ENCODE peak calls at places on chromosomes 11 and 22, in nine cellular contexts. One of them, this sample, is unnamed.

GRCh38 chr11:132342408-132342807 is 972.0 kb downstream of the NTM start:
- DNase-seq in H4: no peak
- DNase-seq in caudate nucleus: no peak
- DNase-seq in HAP-1: no peak
- DNase-seq in T-helper 9 cell: no peak
- DNase-seq in activated CD4-positive, CD25-positive, alpha-beta regulatory T cell: no peak
- DNase-seq in GM23248: no peak
- DNase-seq in mucosa of descending colon: no peak
- DNase-seq in DMS153: no peak
- DNase-seq in this sample: no peak

GRCh38 chr11:98155696-98156095 is 865.1 kb upstream of the CNTN5 start:
- DNase-seq in caudate nucleus: no peak
- DNase-seq in HAP-1: no peak
- DNase-seq in H4: no peak
- DNase-seq in T-helper 9 cell: no peak
- DNase-seq in DMS153: peak
- DNase-seq in activated CD4-positive, CD25-positive, alpha-beta regulatory T cell: no peak
- DNase-seq in mucosa of descending colon: no peak
- DNase-seq in GM23248: no peak
- DNase-seq in this sample: no peak

GRCh38 chr11:30553521-30554110 is 32.5 kb downstream of the MPPED2 start:
- DNase-seq in caudate nucleus: no peak
- DNase-seq in DMS153: no peak
- DNase-seq in HAP-1: no peak
- DNase-seq in mucosa of descending colon: no peak
- DNase-seq in H4: no peak
- DNase-seq in T-helper 9 cell: no peak
- DNase-seq in GM23248: no peak
- DNase-seq in activated CD4-positive, CD25-positive, alpha-beta regulatory T cell: no peak
- DNase-seq in this sample: no peak

GRCh38 chr11:5600374-5600851 is 4.0 kb downstream of the TRIM6 start:
- DNase-seq in caudate nucleus: no peak
- DNase-seq in activated CD4-positive, CD25-positive, alpha-beta regulatory T cell: peak
- DNase-seq in GM23248: peak
- DNase-seq in DMS153: peak
- DNase-seq in mucosa of descending colon: peak
- DNase-seq in T-helper 9 cell: peak
- DNase-seq in HAP-1: peak
- DNase-seq in H4: peak
- DNase-seq in this sample: peak

GRCh38 chr22:21652010-21652546 is 10.0 kb downstream of the SDF2L1 start:
- DNase-seq in T-helper 9 cell: peak
- DNase-seq in caudate nucleus: peak
- DNase-seq in DMS153: peak
- DNase-seq in GM23248: peak
- DNase-seq in HAP-1: peak
- DNase-seq in activated CD4-positive, CD25-positive, alpha-beta regulatory T cell: peak
- DNase-seq in H4: peak
- DNase-seq in mucosa of descending colon: peak
- DNase-seq in this sample: peak

GRCh38 chr11:129750343-129751292 is 65.0 kb upstream of the TMEM45B start:
- DNase-seq in mucosa of descending colon: peak
- DNase-seq in HAP-1: peak
- DNase-seq in DMS153: peak
- DNase-seq in H4: peak
- DNase-seq in caudate nucleus: peak
- DNase-seq in activated CD4-positive, CD25-positive, alpha-beta regulatory T cell: peak
- DNase-seq in GM23248: peak
- DNase-seq in T-helper 9 cell: peak
- DNase-seq in this sample: peak

GRCh38 chr22:46783721-46784120 is 21.3 kb downstream of the TBC1D22A start:
- DNase-seq in DMS153: no peak
- DNase-seq in H4: no peak
- DNase-seq in mucosa of descending colon: no peak
- DNase-seq in GM23248: peak
- DNase-seq in caudate nucleus: no peak
- DNase-seq in activated CD4-positive, CD25-positive, alpha-beta regulatory T cell: no peak
- DNase-seq in HAP-1: no peak
- DNase-seq in T-helper 9 cell: no peak
- DNase-seq in this sample: no peak

GRCh38 chr11:86587559-86588193 is 84.7 kb downstream of the ME3 start:
- DNase-seq in activated CD4-positive, CD25-positive, alpha-beta regulatory T cell: no peak
- DNase-seq in HAP-1: no peak
- DNase-seq in H4: no peak
- DNase-seq in caudate nucleus: no peak
- DNase-seq in T-helper 9 cell: no peak
- DNase-seq in GM23248: no peak
- DNase-seq in mucosa of descending colon: no peak
- DNase-seq in DMS153: no peak
- DNase-seq in this sample: no peak

GRCh38 chr11:62958547-62959071 is 26.2 kb downstream of the SLC22A6 start:
- DNase-seq in activated CD4-positive, CD25-positive, alpha-beta regulatory T cell: no peak
- DNase-seq in HAP-1: no peak
- DNase-seq in H4: peak
- DNase-seq in T-helper 9 cell: no peak
- DNase-seq in GM23248: peak
- DNase-seq in caudate nucleus: no peak
- DNase-seq in DMS153: peak
- DNase-seq in mucosa of descending colon: no peak
- DNase-seq in this sample: no peak

GRCh38 chr22:17570851-17571631 is 7.7 kb downstream of the SLC25A18 start:
- DNase-seq in GM23248: peak
- DNase-seq in H4: peak
- DNase-seq in caudate nucleus: peak
- DNase-seq in HAP-1: no peak
- DNase-seq in activated CD4-positive, CD25-positive, alpha-beta regulatory T cell: no peak
- DNase-seq in DMS153: no peak
- DNase-seq in mucosa of descending colon: peak
- DNase-seq in T-helper 9 cell: no peak
- DNase-seq in this sample: no peak

This sample was measured in NCI-H1930.